ENCODE peak calls at places on chromosomes 1 and 21, in six cellular contexts. One of them, this sample, is unnamed.

GRCh38 chr1:9284061-9284460 is 8.6 kb upstream of the SPSB1 start:
- DNase-seq in HT-29: no peak
- DNase-seq in CD4-positive, alpha-beta T cell: no peak
- DNase-seq in SW480: no peak
- DNase-seq in NCI-H1436: no peak
- DNase-seq in T-helper 9 cell: no peak
- DNase-seq in this sample: no peak

GRCh38 chr21:35619184-35619583 is 441.1 kb downstream of the SETD4 start:
- DNase-seq in HT-29: no peak
- DNase-seq in CD4-positive, alpha-beta T cell: no peak
- DNase-seq in SW480: no peak
- DNase-seq in NCI-H1436: no peak
- DNase-seq in T-helper 9 cell: no peak
- DNase-seq in this sample: no peak

GRCh38 chr21:37622755-37623543 is 256.4 kb downstream of the DYRK1A start:
- DNase-seq in HT-29: no peak
- DNase-seq in CD4-positive, alpha-beta T cell: no peak
- DNase-seq in SW480: no peak
- DNase-seq in NCI-H1436: no peak
- DNase-seq in T-helper 9 cell: no peak
- DNase-seq in this sample: no peak

GRCh38 chr1:54571326-54571725 is 23.3 kb downstream of the ACOT11 start:
- DNase-seq in HT-29: no peak
- DNase-seq in CD4-positive, alpha-beta T cell: no peak
- DNase-seq in SW480: no peak
- DNase-seq in NCI-H1436: no peak
- DNase-seq in T-helper 9 cell: no peak
- DNase-seq in this sample: no peak

GRCh38 chr1:223556414-223557124 is 108.9 kb downstream of the CAPN8 start:
- DNase-seq in HT-29: peak
- DNase-seq in CD4-positive, alpha-beta T cell: no peak
- DNase-seq in SW480: peak
- DNase-seq in NCI-H1436: peak
- DNase-seq in T-helper 9 cell: no peak
- DNase-seq in this sample: no peak

GRCh38 chr1:91885331-91885715 is 628 bp downstream of the TGFBR3 start:
- DNase-seq in HT-29: no peak
- DNase-seq in CD4-positive, alpha-beta T cell: no peak
- DNase-seq in SW480: peak
- DNase-seq in NCI-H1436: no peak
- DNase-seq in T-helper 9 cell: peak
- DNase-seq in this sample: no peak

GRCh38 chr1:109357673-109358072 is 40.0 kb downstream of the SORT1 start:
- DNase-seq in HT-29: no peak
- DNase-seq in CD4-positive, alpha-beta T cell: no peak
- DNase-seq in SW480: no peak
- DNase-seq in NCI-H1436: peak
- DNase-seq in T-helper 9 cell: no peak
- DNase-seq in this sample: no peak

GRCh38 chr1:15993666-15994065 is 10.4 kb upstream of the SRARP start:
- DNase-seq in HT-29: no peak
- DNase-seq in CD4-positive, alpha-beta T cell: no peak
- DNase-seq in SW480: no peak
- DNase-seq in NCI-H1436: no peak
- DNase-seq in T-helper 9 cell: no peak
- DNase-seq in this sample: no peak

GRCh38 chr1:160127865-160128523 is 12.4 kb downstream of the ATP1A2 start:
- DNase-seq in HT-29: peak
- DNase-seq in CD4-positive, alpha-beta T cell: no peak
- DNase-seq in SW480: peak
- DNase-seq in NCI-H1436: no peak
- DNase-seq in T-helper 9 cell: no peak
- DNase-seq in this sample: no peak

GRCh38 chr1:8137406-8138244 is 111.5 kb upstream of the ERRFI1 start:
- DNase-seq in HT-29: peak
- DNase-seq in CD4-positive, alpha-beta T cell: no peak
- DNase-seq in SW480: peak
- DNase-seq in NCI-H1436: no peak
- DNase-seq in T-helper 9 cell: no peak
- DNase-seq in this sample: no peak

GRCh38 chr1:23422313-23422877 is 2.2 kb downstream of the TCEA3 start:
- DNase-seq in HT-29: peak
- DNase-seq in CD4-positive, alpha-beta T cell: peak
- DNase-seq in SW480: no peak
- DNase-seq in NCI-H1436: no peak
- DNase-seq in T-helper 9 cell: peak
- DNase-seq in this sample: peak

GRCh38 chr1:36137776-36138175 is 11.5 kb downstream of the TRAPPC3 start:
- DNase-seq in HT-29: no peak
- DNase-seq in CD4-positive, alpha-beta T cell: no peak
- DNase-seq in SW480: no peak
- DNase-seq in NCI-H1436: no peak
- DNase-seq in T-helper 9 cell: no peak
- DNase-seq in this sample: no peak